ENCODE peak calls at places on chromosomes 11 and 22, in seven cellular contexts. F is upper lobe of left lung, L is stomach, H is HepG2, J is tibial nerve, X is transverse colon, D is A549. V is an unnamed sample.

GRCh38 chr11:33689506-33689905 is 11.1 kb downstream of the C11orf91 start:
- DNase-seq in D (no peak), F (no peak), L (no peak), X (no peak), J (no peak), H (no peak), V (no peak)

GRCh38 chr22:36659762-36660509 is 43.6 kb downstream of the CACNG2 start:
- DNase-seq in L (peak), D (peak), J (peak), X (peak), F (peak), H (peak), V (peak)

GRCh38 chr11:93225642-93226041 is 27.9 kb upstream of the SLC36A4 start:
- DNase-seq in J (no peak), L (no peak), X (no peak), F (no peak), H (no peak), D (peak), V (no peak)

GRCh38 chr11:57459112-57460016 is 964 bp upstream of the RTN4RL2 start:
- DNase-seq in J (no peak), L (no peak), F (no peak), H (no peak), D (no peak), X (no peak), V (no peak)

GRCh38 chr11:2250485-2250884 is 19.9 kb downstream of the ASCL2 start:
- DNase-seq in F (no peak), D (no peak), J (no peak), H (no peak), L (no peak), X (no peak), V (no peak)

GRCh38 chr11:121894581-121894980 is 221.4 kb downstream of the BLID start:
- DNase-seq in F (no peak), D (no peak), L (no peak), X (no peak), J (no peak), H (no peak), V (no peak)

GRCh38 chr11:37689951-37690350 is 1091.9 kb upstream of the RAG2 start:
- DNase-seq in H (no peak), F (no peak), J (no peak), L (no peak), D (no peak), X (no peak), V (no peak)

GRCh38 chr11:46981429-46981828 is 44.9 kb downstream of the CSTPP1 start:
- DNase-seq in L (no peak), J (no peak), D (no peak), X (no peak), H (no peak), F (no peak), V (no peak)

GRCh38 chr11:103682318-103683184 is 353.9 kb upstream of the DDI1 start:
- DNase-seq in H (peak), J (peak), X (peak), D (peak), L (peak), F (peak), V (peak)

GRCh38 chr11:60941371-60942119 is 10.4 kb downstream of the SLC15A3 start:
- DNase-seq in L (no peak), D (no peak), J (no peak), H (no peak), X (no peak), F (no peak), V (no peak)

GRCh38 chr11:117143390-117143789 is 697 bp upstream of the PAFAH1B2 start:
- DNase-seq in D (peak), J (no peak), F (peak), H (no peak), L (peak), X (peak), V (peak)

DNA sequence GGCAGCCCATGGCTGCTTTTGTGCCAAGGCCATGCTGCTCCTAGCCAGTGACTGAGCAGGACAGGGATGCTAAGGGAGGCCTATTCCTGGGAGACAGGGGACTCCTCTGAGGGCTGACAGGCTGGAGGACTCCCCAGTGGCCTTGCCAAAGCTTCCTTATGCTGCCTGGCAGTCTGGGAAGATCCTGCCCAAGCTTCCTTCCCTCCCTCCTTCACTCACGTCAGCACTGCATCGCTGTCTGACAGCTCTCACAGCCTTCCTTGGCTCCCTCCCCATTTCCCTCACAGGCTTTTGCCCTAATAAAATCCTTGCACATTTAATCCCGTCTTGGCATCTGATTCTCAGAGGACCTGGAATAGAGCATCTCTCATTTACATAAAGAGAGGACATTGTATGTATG is 26.5 kb downstream of the HTR3A start:
- DNase-seq in L (no peak), H (no peak), J (no peak), F (no peak), X (peak), D (no peak), V (no peak)
- TF ChIP-seq EP300 in L (no peak), H (no peak), J (no peak), F (no peak), X (peak), D (no peak), V (no peak)

DNA sequence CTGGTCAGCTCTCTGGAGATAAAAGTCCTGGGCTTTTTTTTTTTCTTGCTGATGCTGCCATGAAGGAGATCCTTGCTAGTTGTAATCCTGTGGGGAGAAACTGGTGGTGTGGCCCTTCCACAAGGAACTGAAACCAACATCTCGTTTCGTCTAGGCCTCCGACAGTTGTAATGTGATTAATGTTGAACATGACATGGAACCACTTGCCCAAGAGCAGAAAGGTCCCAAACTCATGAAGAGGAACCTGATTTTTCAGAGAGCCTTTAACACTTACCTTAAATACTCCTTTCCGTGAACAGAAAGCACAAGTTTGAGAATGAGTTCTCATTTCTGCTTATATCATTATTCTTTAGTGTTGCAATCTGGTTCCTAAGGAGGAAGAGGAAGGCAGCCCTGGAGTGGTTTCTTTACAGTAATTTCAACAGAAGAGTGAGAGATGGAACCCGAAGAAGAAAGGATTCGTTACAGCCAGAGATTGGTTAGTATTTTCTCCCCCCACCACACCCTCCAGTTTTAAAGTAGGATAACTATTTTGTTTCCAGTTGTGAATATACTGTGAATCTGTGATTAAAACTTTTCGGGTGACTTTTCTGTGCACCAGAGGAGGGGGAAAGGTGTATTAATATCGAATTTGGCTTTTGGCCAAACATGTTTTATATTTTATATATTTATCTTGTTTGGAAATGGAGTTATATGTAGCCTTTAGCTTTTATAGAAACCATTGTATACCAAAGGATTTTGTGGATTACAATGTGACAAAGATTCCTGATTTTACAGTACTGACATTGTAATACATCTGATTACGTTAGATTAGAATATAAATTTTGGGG is 2.0 kb downstream of the KDM2A start:
- DNase-seq in X (peak), D (no peak), F (peak), J (no peak), L (peak), H (no peak), V (no peak)
- TF ChIP-seq POLR2A in X (peak), D (no peak), F (peak), J (no peak), L (no peak), H (no peak), V (no peak)

GRCh38 chr11:126268708-126269579 is at the start of the genes FOXRED1 and SRPRA:
- DNase-seq in F (peak), H (peak), X (peak), J (peak), D (peak), L (peak), V (peak)
- TF ChIP-seq EP300 in F (no peak), H (peak), X (peak), J (peak), D (no peak), L (peak), V (peak)

GRCh38 chr11:504994-505344 is 2.1 kb downstream of the RNH1 start:
- DNase-seq in H (no peak), F (no peak), J (no peak), D (no peak), X (no peak), L (no peak), V (no peak)

GRCh38 chr11:507727-508515 is 879 bp upstream of the RNH1 start:
- DNase-seq in X (no peak), D (no peak), H (no peak), J (no peak), L (no peak), F (no peak), V (peak)

GRCh38 chr11:506950-507726 is at the start of gene RNH1:
- DNase-seq in X (peak), D (peak), J (peak), L (peak), F (peak), H (peak), V (peak)

GRCh38 chr11:504053-504993 is 2.7 kb downstream of the RNH1 start:
- DNase-seq in D (no peak), F (peak), J (peak), L (peak), X (peak), H (no peak), V (peak)

GRCh38 chr11:506238-506949 is 648 bp downstream of the RNH1 start:
- DNase-seq in H (peak), L (peak), J (peak), X (peak), D (peak), F (peak), V (peak)
- TF ChIP-seq POLR2A in H (peak), L (peak), J (peak), X (peak), D (no peak), F (peak), V (peak)

GRCh38 chr22:39856588-39856987 is 37.0 kb downstream of the ENTHD1 start:
- DNase-seq in H (peak), D (no peak), X (no peak), L (no peak), J (no peak), F (no peak), V (no peak)

DNA sequence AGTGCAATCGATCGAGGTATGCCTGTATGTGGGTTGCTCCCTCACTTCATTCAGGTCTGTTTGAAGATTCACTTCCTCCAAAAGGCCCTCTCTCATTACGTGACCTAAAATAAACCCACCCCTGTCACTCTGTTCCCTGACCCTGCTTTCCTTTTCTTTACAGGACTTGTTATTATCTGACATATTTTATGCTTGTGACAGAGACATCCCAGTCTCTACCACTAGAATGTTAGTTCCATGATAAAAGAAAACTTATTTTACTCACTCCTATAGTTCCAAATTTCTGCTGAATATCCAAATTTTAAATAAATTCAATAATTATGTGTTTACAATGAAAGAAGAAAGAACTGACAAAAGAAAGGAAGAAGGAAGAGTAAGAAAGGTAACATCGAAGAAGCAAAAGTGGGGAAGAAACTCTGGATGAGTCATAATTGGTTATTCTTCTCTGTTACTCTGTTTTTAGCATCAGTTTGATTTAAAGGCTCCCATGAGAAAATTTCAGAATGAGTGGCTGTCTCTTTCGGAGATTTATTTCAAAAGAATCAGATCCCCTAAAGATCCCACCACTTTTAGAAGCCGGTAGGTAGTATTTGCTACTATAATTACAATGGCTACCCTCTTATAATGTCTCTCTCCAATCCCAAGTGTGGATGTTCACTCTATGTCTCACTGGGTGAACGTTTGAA is 33.5 kb downstream of the ENTHD1 start:
- DNase-seq in D (no peak), X (no peak), F (no peak), H (no peak), L (no peak), J (no peak), V (no peak)
- TF ChIP-seq EP300 in D (no peak), X (no peak), F (no peak), H (no peak), L (no peak), J (no peak), V (no peak)

GRCh38 chr11:813440-814096 is 3.8 kb downstream of the RPLP2 start:
- DNase-seq in X (no peak), D (no peak), L (no peak), H (no peak), F (no peak), J (no peak), V (no peak)
- TF ChIP-seq POLR2A in X (no peak), D (no peak), L (no peak), H (no peak), F (no peak), J (no peak), V (no peak)

V was measured in ovary.